ENCODE peak calls at places on chromosome 16, in ten cellular contexts. Y is left ventricle myocardium inferior, V is cardiac muscle cell, W is HL-60, R is esophagus squamous epithelium, D is ovary, T is heart left ventricle, M is GM12878, S is AG04450, U is BJ. B is an unnamed sample. For H3K27me3, the result is how much of the 10 kb centered on the place peaks cover.

GRCh38 chr16:90044111-90044551 is 24.9 kb upstream of the DBNDD1 start:
- DNase-seq in Y (no peak), V (no peak), W (no peak), R (no peak), D (no peak), T (no peak), M (no peak), S (no peak), U (no peak), B (no peak)

GRCh38 chr16:1105888-1106620 is 10.0 kb upstream of the C1QTNF8 start:
- DNase-seq in Y (peak), V (peak), W (peak), R (no peak), D (peak), T (peak), M (no peak), S (peak), U (no peak), B (peak)

GRCh38 chr16:48323783-48324775 is 61.1 kb downstream of the SIAH1 start:
- DNase-seq in Y (no peak), V (no peak), W (no peak), R (no peak), D (no peak), T (no peak), M (no peak), S (no peak), U (no peak), B (no peak)

GRCh38 chr16:22844426-22844825 is 30.5 kb downstream of the HS3ST2 start:
- DNase-seq in Y (no peak), V (no peak), W (no peak), R (no peak), D (no peak), T (no peak), M (no peak), S (no peak), U (no peak), B (no peak)

GRCh38 chr16:22070361-22071351 is 21.7 kb upstream of the VWA3A start:
- DNase-seq in Y (peak), V (no peak), W (no peak), R (no peak), D (peak), T (no peak), M (no peak), S (no peak), U (no peak), B (no peak)

GRCh38 chr16:814974-815373 is 14.4 kb upstream of the GNG13 start:
- DNase-seq in Y (no peak), V (no peak), W (no peak), R (no peak), D (no peak), T (no peak), M (no peak), S (peak), U (no peak), B (no peak)

GRCh38 chr16:24700549-24701392 is 28.7 kb upstream of the TNRC6A start:
- DNase-seq in Y (peak), V (no peak), W (no peak), R (peak), D (peak), T (peak), M (no peak), S (peak), U (peak), B (peak)

GRCh38 chr16:12539185-12539929 is 264.3 kb downstream of the CPPED1 start:
- DNase-seq in Y (no peak), V (no peak), W (no peak), R (no peak), D (no peak), T (no peak), M (peak), S (no peak), U (peak), B (no peak)

GRCh38 chr16:11181242-11181888 is 74.6 kb downstream of the SOCS1 start:
- DNase-seq in Y (no peak), V (no peak), W (no peak), R (no peak), D (no peak), T (no peak), M (no peak), S (no peak), U (no peak), B (no peak)

GRCh38 chr16:11182381-11182780 is 73.6 kb downstream of the SOCS1 start:
- DNase-seq in Y (no peak), V (no peak), W (no peak), R (no peak), D (no peak), T (no peak), M (no peak), S (no peak), U (no peak), B (no peak)

GRCh38 chr16:11183035-11183812 is 72.8 kb downstream of the SOCS1 start:
- DNase-seq in Y (no peak), V (no peak), W (no peak), R (no peak), D (no peak), T (no peak), M (peak), S (no peak), U (no peak), B (no peak)

GRCh38 chr16:11181889-11182279 is 74.1 kb downstream of the SOCS1 start:
- DNase-seq in Y (no peak), V (no peak), W (peak), R (no peak), D (no peak), T (no peak), M (peak), S (no peak), U (no peak), B (no peak)

GRCh38 chr16:11183951-11184350 is 72.1 kb downstream of the SOCS1 start:
- DNase-seq in Y (no peak), V (no peak), W (no peak), R (no peak), D (no peak), T (no peak), M (no peak), S (no peak), U (no peak), B (no peak)
- TF ChIP-seq CTCF in Y (no peak), V (no peak), W (no peak), R (no peak), D (no peak), T (no peak), M (no peak), S (no peak), U (no peak), B (no peak)

GRCh38 chr16:31888735-31889134 is 15.1 kb downstream of the ZNF267 start:
- DNase-seq in Y (no peak), V (no peak), W (no peak), R (no peak), D (no peak), T (no peak), M (no peak), S (no peak), U (no peak), B (no peak)
- H3K27me3 ChIP-seq in Y (under half), V (under half), W (under half), R (under half), D (under half), T (under half), M (under half), S (under half), U (under half), B (under half)

GRCh38 chr16:58652741-58653140 is 23.1 kb upstream of the CNOT1 start:
- DNase-seq in Y (no peak), V (peak), W (no peak), R (no peak), D (no peak), T (peak), M (no peak), S (no peak), U (no peak), B (no peak)

GRCh38 chr16:58655215-58655596 is 25.6 kb upstream of the CNOT1 start:
- DNase-seq in Y (no peak), V (no peak), W (no peak), R (no peak), D (no peak), T (no peak), M (no peak), S (no peak), U (no peak), B (no peak)

GRCh38 chr16:58651965-58652348 is 22.3 kb upstream of the CNOT1 start:
- DNase-seq in Y (no peak), V (no peak), W (no peak), R (no peak), D (no peak), T (no peak), M (no peak), S (no peak), U (no peak), B (no peak)

GRCh38 chr16:58656872-58657271 is 27.2 kb upstream of the CNOT1 start:
- DNase-seq in Y (no peak), V (no peak), W (no peak), R (no peak), D (no peak), T (no peak), M (no peak), S (no peak), U (no peak), B (no peak)

DNA sequence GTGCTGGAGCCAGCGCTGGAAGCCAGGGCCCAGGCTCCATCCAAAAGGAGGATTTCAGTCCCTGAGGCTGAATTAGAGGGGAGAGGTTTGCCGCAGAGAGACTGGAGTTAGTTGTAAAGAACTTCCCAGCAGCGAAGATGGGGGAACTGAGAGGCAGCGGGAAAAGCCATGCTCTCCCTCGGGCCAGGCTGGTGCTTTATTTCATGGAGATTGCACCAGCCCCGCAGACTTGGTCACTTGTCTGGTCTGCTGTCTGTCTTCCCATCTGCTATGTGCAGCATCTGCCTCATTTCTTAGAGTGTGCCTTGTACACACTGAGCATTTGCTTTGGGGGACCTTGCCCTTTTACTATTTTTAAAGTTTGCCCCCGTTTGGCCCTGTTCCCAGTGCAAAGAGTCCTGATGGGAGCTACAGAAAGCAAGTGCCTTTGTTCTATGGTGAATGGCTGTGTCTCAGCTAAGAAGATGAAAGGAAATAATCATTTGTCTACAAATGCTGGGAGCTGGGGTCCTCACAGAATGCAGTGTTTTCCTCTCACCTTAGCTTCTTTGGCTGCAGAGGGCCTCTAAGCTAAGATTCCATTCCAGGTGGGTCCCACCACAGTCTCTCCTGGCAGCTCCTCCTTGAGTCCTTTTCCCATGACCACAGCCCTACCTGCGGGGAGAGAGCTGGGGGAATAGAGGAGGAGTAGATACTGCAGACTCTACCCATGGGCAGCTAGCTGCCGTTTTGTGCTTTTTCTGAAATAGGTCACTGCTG is 25.0 kb upstream of the CNOT1 start:
- DNase-seq in Y (no peak), V (no peak), W (no peak), R (no peak), D (no peak), T (no peak), M (no peak), S (no peak), U (no peak), B (no peak)
- TF ChIP-seq CTCF in Y (no peak), V (no peak), W (no peak), R (no peak), D (no peak), T (no peak), M (no peak), S (no peak), U (no peak), B (no peak)

DNA sequence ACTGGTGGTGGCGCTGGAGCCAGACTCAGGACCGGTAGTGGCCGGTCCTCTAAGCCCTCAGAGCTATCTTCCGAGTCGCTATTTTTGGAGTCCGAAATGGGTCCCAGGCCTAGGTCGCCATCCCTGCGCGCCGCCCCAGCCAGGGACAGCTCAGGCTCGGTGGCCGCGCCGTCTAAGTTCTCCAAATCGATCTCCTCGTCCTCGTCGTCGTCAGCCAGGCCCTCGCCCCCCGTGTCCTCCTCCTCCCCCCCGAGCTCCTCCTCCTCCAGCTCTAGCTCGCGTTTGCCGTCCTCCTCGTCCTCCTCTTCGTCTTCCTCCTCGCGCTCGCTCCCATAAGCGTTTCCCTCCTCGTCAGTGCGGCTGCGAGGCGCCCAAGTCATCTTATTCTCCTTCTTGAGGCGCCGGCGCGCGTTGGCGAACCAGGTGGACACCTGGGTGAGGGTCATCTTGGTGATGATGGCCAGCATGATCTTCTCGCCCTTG is 1.6 kb downstream of the IRX3 start:
- DNase-seq in Y (no peak), V (peak), W (peak), R (no peak), D (no peak), T (peak), M (no peak), S (no peak), U (no peak), B (no peak)
- H3K27me3 ChIP-seq in Y (half or more), V (under half), W (under half), R (under half), D (under half), T (under half), M (under half), S (half or more), U (under half), B (under half)

GRCh38 chr16:49474741-49475140 is 101.1 kb downstream of the C16orf78 start:
- DNase-seq in Y (no peak), V (no peak), W (no peak), R (no peak), D (no peak), T (no peak), M (no peak), S (no peak), U (no peak), B (peak)
- TF ChIP-seq CTCF in Y (no peak), V (no peak), W (no peak), R (no peak), D (no peak), T (no peak), M (no peak), S (no peak), U (no peak), B (no peak)

GRCh38 chr16:57238682-57239081 is 6.4 kb upstream of the ARL2BP start:
- DNase-seq in Y (no peak), V (no peak), W (no peak), R (no peak), D (no peak), T (no peak), M (no peak), S (no peak), U (no peak), B (no peak)
- H3K27me3 ChIP-seq in Y (under half), V (under half), W (under half), R (under half), D (under half), T (under half), M (under half), S (under half), U (under half), B (under half)